ENCODE peak calls at places on chromosomes 16 and 17, in six cellular contexts. M is mucosa of descending colon, X is caudate nucleus, V is kidney glomerular epithelial cell, A is NT2/D1, S is GM23338. R is an unnamed sample.

GRCh38 chr17:4969551-4970231 is 2.1 kb upstream of the SPAG7 start:
- DNase-seq in M (no peak), V (no peak), A (no peak), S (no peak), X (no peak), R (no peak)

GRCh38 chr17:43556292-43556691 is 10.2 kb upstream of the ETV4 start:
- DNase-seq in M (peak), S (no peak), X (no peak), A (no peak), V (no peak), R (peak)

GRCh38 chr16:65044861-65045260 is 77.0 kb downstream of the CDH11 start:
- DNase-seq in V (peak), M (no peak), A (no peak), X (no peak), S (no peak), R (no peak)

GRCh38 chr16:56944954-56945839 is 13.3 kb downstream of the HERPUD1 start:
- DNase-seq in X (no peak), A (no peak), S (no peak), M (no peak), V (peak), R (no peak)

GRCh38 chr16:57422026-57422944 is 17.7 kb downstream of the CCL17 start:
- DNase-seq in X (no peak), A (no peak), V (peak), S (peak), M (peak), R (peak)

GRCh38 chr17:18026408-18026776 is 12.6 kb downstream of the ATPAF2 start:
- DNase-seq in A (no peak), S (no peak), V (no peak), M (no peak), X (no peak), R (no peak)

GRCh38 chr16:63372283-63372682 is 1336.0 kb upstream of the CDH8 start:
- DNase-seq in V (no peak), S (no peak), M (peak), A (no peak), X (no peak), R (no peak)

GRCh38 chr17:57499648-57500049 is 243.3 kb downstream of the MSI2 start:
- DNase-seq in S (no peak), V (no peak), M (no peak), A (no peak), X (no peak), R (no peak)

GRCh38 chr16:27335349-27336052 is 21.7 kb downstream of the IL4R start:
- DNase-seq in A (no peak), X (no peak), V (no peak), M (no peak), S (no peak), R (no peak)

GRCh38 chr17:2158011-2158410 is 103.1 kb downstream of the HIC1 start:
- DNase-seq in X (no peak), S (no peak), M (no peak), V (no peak), A (no peak), R (no peak)

GRCh38 chr17:39702901-39703893 is 3.3 kb downstream of the ERBB2 start:
- DNase-seq in M (no peak), A (no peak), V (no peak), S (no peak), X (no peak), R (no peak)

GRCh38 chr17:6639651-6640535 is 618 bp downstream of the KIAA0753 start:
- DNase-seq in X (no peak), M (peak), A (no peak), V (peak), S (peak), R (no peak)

GRCh38 chr17:39643271-39643670 is 6.3 kb downstream of the STARD3 start:
- DNase-seq in A (no peak), V (no peak), X (no peak), M (no peak), S (no peak), R (no peak)

GRCh38 chr16:83920894-83921491 is 22.1 kb downstream of the MLYCD start:
- DNase-seq in X (no peak), V (no peak), S (no peak), M (no peak), A (no peak), R (no peak)

GRCh38 chr17:21029032-21029431 is 13.8 kb downstream of the USP22 start:
- DNase-seq in A (no peak), S (no peak), X (no peak), V (peak), M (no peak), R (no peak)

GRCh38 chr17:10226930-10227695 is 28.7 kb upstream of the GAS7 start:
- DNase-seq in V (no peak), M (peak), A (peak), X (no peak), S (peak), R (peak)

GRCh38 chr17:49906511-49907136 is 58.8 kb upstream of the TAC4 start:
- DNase-seq in V (no peak), M (no peak), S (no peak), A (no peak), X (no peak), R (no peak)

GRCh38 chr16:14303182-14303618 is 232.1 kb downstream of the MRTFB start:
- DNase-seq in A (no peak), M (peak), V (no peak), S (peak), X (no peak), R (no peak)

GRCh38 chr16:9016824-9017223 is 53.1 kb upstream of the USP7 start:
- DNase-seq in M (no peak), V (no peak), X (no peak), A (no peak), S (peak), R (no peak)

GRCh38 chr17:29112780-29113295 is 67.4 kb downstream of the MYO18A start:
- DNase-seq in V (peak), S (no peak), A (no peak), M (no peak), X (no peak), R (peak)

GRCh38 chr16:20073203-20074088 is at the start of gene GPR139:
- DNase-seq in V (no peak), A (no peak), X (peak), M (no peak), S (peak), R (no peak)

GRCh38 chr16:86579268-86580062 is 1.1 kb downstream of the FOXL1 start:
- DNase-seq in X (no peak), V (no peak), A (no peak), S (peak), M (no peak), R (no peak)

GRCh38 chr17:18011286-18011685 is 27.7 kb downstream of the ATPAF2 start:
- DNase-seq in X (no peak), M (no peak), A (no peak), V (no peak), S (no peak), R (no peak)

GRCh38 chr16:30903596-30903995 is 7.2 kb downstream of the CTF1 start:
- DNase-seq in S (no peak), M (peak), A (no peak), X (no peak), V (no peak), R (no peak)

GRCh38 chr17:42402121-42402516 is 13.9 kb upstream of the STAT3 start:
- DNase-seq in V (no peak), A (no peak), X (no peak), S (no peak), M (peak), R (no peak)

GRCh38 chr16:50677351-50677750 is 3.8 kb downstream of the SNX20 start:
- DNase-seq in M (no peak), V (no peak), S (peak), A (no peak), X (no peak), R (no peak)

GRCh38 chr16:81821422-81822128 is 42.5 kb downstream of the PLCG2 start:
- DNase-seq in S (peak), M (no peak), A (no peak), X (no peak), V (peak), R (no peak)

GRCh38 chr17:76219670-76220383 is 20.5 kb downstream of the RNF157 start:
- DNase-seq in V (no peak), X (no peak), A (no peak), S (no peak), M (no peak), R (no peak)

GRCh38 chr16:7628981-7629380 is 296.3 kb downstream of the RBFOX1 start:
- DNase-seq in A (no peak), X (no peak), V (no peak), M (no peak), S (no peak), R (no peak)

GRCh38 chr17:68511254-68511670 is 968 bp upstream of the PRKAR1A start:
- DNase-seq in V (peak), A (no peak), M (peak), X (no peak), S (no peak), R (no peak)

GRCh38 chr16:67966549-67967182 is 1.8 kb downstream of the SLC12A4 start:
- DNase-seq in M (no peak), X (no peak), V (peak), S (peak), A (no peak), R (no peak)

GRCh38 chr16:80974649-80975376 is 31.9 kb downstream of the CMC2 start:
- DNase-seq in S (no peak), X (no peak), M (no peak), A (no peak), V (no peak), R (no peak)

GRCh38 chr17:66088173-66088572 is 103.8 kb downstream of the CEP112 start:
- DNase-seq in M (no peak), A (no peak), S (no peak), V (no peak), X (no peak), R (no peak)

R was measured in stomach.